ENCODE peak calls at places on chromosomes 11 and 22, in ten cellular contexts. Q, P, Y, Z, R, B, K, W, V and U are unnamed samples.

GRCh38 chr11:103923473-103923931 is 112.9 kb upstream of the DDI1 start:
- DNase-seq in V (no peak), Q (no peak), K (no peak), W (no peak), Z (no peak), R (no peak), Y (no peak), B (no peak), P (peak), U (no peak)

GRCh38 chr11:2248242-2248641 is 22.1 kb downstream of the ASCL2 start:
- DNase-seq in V (no peak), Q (no peak), B (no peak), K (no peak), Y (no peak), P (no peak), Z (no peak), R (no peak), W (no peak), U (no peak)

GRCh38 chr11:7651140-7651551 is 22.2 kb downstream of the CYB5R2 start:
- DNase-seq in K (no peak), B (no peak), R (no peak), Y (peak), P (no peak), Q (no peak), V (no peak), Z (no peak), W (no peak), U (no peak)

GRCh38 chr11:75802913-75803820 is 11.8 kb upstream of the UVRAG start:
- DNase-seq in R (peak), V (no peak), W (peak), B (no peak), Q (peak), Y (peak), P (peak), Z (peak), K (peak), U (peak)

GRCh38 chr11:12800032-12800671 is 125.9 kb downstream of the TEAD1 start:
- DNase-seq in V (no peak), K (no peak), P (peak), Y (peak), W (no peak), Q (peak), Z (no peak), B (no peak), R (no peak), U (no peak)

GRCh38 chr11:24593332-24593731 is 96.5 kb downstream of the LUZP2 start:
- DNase-seq in K (no peak), Y (no peak), B (no peak), R (no peak), Z (no peak), P (no peak), Q (no peak), V (no peak), W (no peak), U (no peak)

GRCh38 chr22:22111267-22111751 is 128.7 kb upstream of the TOP3B start:
- DNase-seq in Z (peak), P (peak), V (no peak), Y (peak), K (no peak), W (no peak), R (no peak), Q (no peak), B (no peak), U (no peak)

GRCh38 chr11:12248330-12248729 is 129.0 kb upstream of the PARVA start:
- DNase-seq in P (peak), R (peak), Z (no peak), W (peak), Y (no peak), V (peak), K (no peak), Q (peak), B (no peak), U (peak)

GRCh38 chr11:131807876-131808275 is 437.5 kb downstream of the NTM start:
- DNase-seq in R (no peak), W (no peak), P (no peak), B (no peak), Q (no peak), Z (no peak), Y (no peak), K (no peak), V (no peak), U (no peak)

GRCh38 chr11:119787074-119787461 is 58.1 kb upstream of the NECTIN1 start:
- DNase-seq in Y (no peak), W (no peak), Q (no peak), B (no peak), V (no peak), R (peak), P (no peak), Z (no peak), K (no peak), U (no peak)

GRCh38 chr11:10317281-10317755 is 12.4 kb downstream of the ADM start:
- DNase-seq in Y (no peak), Q (no peak), B (no peak), V (no peak), P (no peak), R (no peak), K (peak), Z (no peak), W (no peak), U (no peak)

GRCh38 chr22:46027219-46028068 is 50.5 kb upstream of the WNT7B start:
- DNase-seq in V (peak), Z (no peak), W (no peak), B (no peak), Y (no peak), K (no peak), R (peak), P (no peak), Q (peak), U (peak)

GRCh38 chr11:61621917-61622585 is 41.2 kb upstream of the SYT7 start:
- DNase-seq in Z (no peak), V (no peak), Y (no peak), R (no peak), Q (no peak), B (no peak), P (no peak), W (no peak), K (no peak), U (no peak)

GRCh38 chr11:67050139-67050538 is 6.5 kb upstream of the RHOD start:
- DNase-seq in P (no peak), R (no peak), Q (no peak), W (no peak), Y (no peak), K (no peak), V (no peak), B (no peak), Z (no peak), U (no peak)

GRCh38 chr11:34427171-34427805 is 11.4 kb upstream of the CAT start:
- DNase-seq in Y (peak), Z (no peak), W (no peak), Q (no peak), P (peak), V (no peak), K (no peak), B (peak), R (no peak), U (no peak)

GRCh38 chr11:65488273-65489058 is 10.4 kb upstream of the MALAT1 start:
- DNase-seq in R (no peak), K (no peak), B (no peak), W (no peak), P (peak), V (peak), Y (peak), Q (no peak), Z (no peak), U (peak)